ENCODE peak calls at places on chromosomes 16 and 17, in eight cellular contexts. One of them, this sample, is unnamed.

GRCh38 chr17:57317016-57317415 is 60.7 kb downstream of the MSI2 start:
- DNase-seq in heart left ventricle: no peak
- DNase-seq in fibroblast of the aortic adventitia: no peak
- DNase-seq in ascending aorta: no peak
- DNase-seq in CD8-positive, alpha-beta T cell: no peak
- DNase-seq in tibial nerve: no peak
- DNase-seq in NB4: no peak
- DNase-seq in astrocyte of the spinal cord: no peak
- DNase-seq in this sample: no peak

GRCh38 chr17:34998205-34998604 is 17.9 kb downstream of the LIG3 start:
- DNase-seq in astrocyte of the spinal cord: peak
- DNase-seq in ascending aorta: no peak
- DNase-seq in heart left ventricle: peak
- DNase-seq in tibial nerve: peak
- DNase-seq in fibroblast of the aortic adventitia: peak
- DNase-seq in CD8-positive, alpha-beta T cell: peak
- DNase-seq in NB4: peak
- DNase-seq in this sample: peak

GRCh38 chr17:66302761-66303626 is 581 bp downstream of the PRKCA start:
- DNase-seq in NB4: peak
- DNase-seq in heart left ventricle: peak
- DNase-seq in tibial nerve: peak
- DNase-seq in CD8-positive, alpha-beta T cell: peak
- DNase-seq in fibroblast of the aortic adventitia: peak
- DNase-seq in ascending aorta: peak
- DNase-seq in astrocyte of the spinal cord: peak
- DNase-seq in this sample: peak

GRCh38 chr17:5541610-5542202 is 42.6 kb downstream of the NLRP1 start:
- DNase-seq in tibial nerve: no peak
- DNase-seq in NB4: no peak
- DNase-seq in astrocyte of the spinal cord: no peak
- DNase-seq in fibroblast of the aortic adventitia: no peak
- DNase-seq in heart left ventricle: no peak
- DNase-seq in ascending aorta: no peak
- DNase-seq in CD8-positive, alpha-beta T cell: no peak
- DNase-seq in this sample: no peak

GRCh38 chr17:49190932-49191331 is 19.4 kb downstream of the GNGT2 start:
- DNase-seq in ascending aorta: no peak
- DNase-seq in heart left ventricle: no peak
- DNase-seq in tibial nerve: no peak
- DNase-seq in NB4: peak
- DNase-seq in fibroblast of the aortic adventitia: no peak
- DNase-seq in CD8-positive, alpha-beta T cell: no peak
- DNase-seq in astrocyte of the spinal cord: no peak
- DNase-seq in this sample: no peak

GRCh38 chr16:85123891-85124635 is 11.8 kb upstream of the CIBAR2 start:
- DNase-seq in NB4: no peak
- DNase-seq in tibial nerve: no peak
- DNase-seq in astrocyte of the spinal cord: peak
- DNase-seq in fibroblast of the aortic adventitia: peak
- DNase-seq in heart left ventricle: peak
- DNase-seq in CD8-positive, alpha-beta T cell: no peak
- DNase-seq in ascending aorta: peak
- DNase-seq in this sample: peak

GRCh38 chr16:68445458-68445857 is 2.9 kb downstream of the SMPD3 start:
- DNase-seq in ascending aorta: no peak
- DNase-seq in astrocyte of the spinal cord: no peak
- DNase-seq in fibroblast of the aortic adventitia: no peak
- DNase-seq in NB4: peak
- DNase-seq in tibial nerve: peak
- DNase-seq in CD8-positive, alpha-beta T cell: no peak
- DNase-seq in heart left ventricle: no peak
- DNase-seq in this sample: peak

GRCh38 chr16:31242197-31242596 is 17.6 kb upstream of the ITGAM start:
- DNase-seq in NB4: no peak
- DNase-seq in CD8-positive, alpha-beta T cell: no peak
- DNase-seq in ascending aorta: no peak
- DNase-seq in fibroblast of the aortic adventitia: peak
- DNase-seq in heart left ventricle: no peak
- DNase-seq in astrocyte of the spinal cord: no peak
- DNase-seq in tibial nerve: peak
- DNase-seq in this sample: peak

GRCh38 chr17:34133350-34133749 is 121.7 kb upstream of the CCL2 start:
- DNase-seq in tibial nerve: no peak
- DNase-seq in fibroblast of the aortic adventitia: no peak
- DNase-seq in ascending aorta: no peak
- DNase-seq in heart left ventricle: peak
- DNase-seq in astrocyte of the spinal cord: no peak
- DNase-seq in NB4: no peak
- DNase-seq in CD8-positive, alpha-beta T cell: no peak
- DNase-seq in this sample: no peak

GRCh38 chr16:51816929-51817328 is 665.9 kb upstream of the SALL1 start:
- DNase-seq in fibroblast of the aortic adventitia: peak
- DNase-seq in tibial nerve: no peak
- DNase-seq in heart left ventricle: no peak
- DNase-seq in CD8-positive, alpha-beta T cell: no peak
- DNase-seq in ascending aorta: no peak
- DNase-seq in NB4: no peak
- DNase-seq in astrocyte of the spinal cord: no peak
- DNase-seq in this sample: peak

GRCh38 chr17:4947411-4948165 is 742 bp downstream of the PFN1 start:
- DNase-seq in heart left ventricle: peak
- DNase-seq in CD8-positive, alpha-beta T cell: peak
- DNase-seq in astrocyte of the spinal cord: peak
- DNase-seq in tibial nerve: no peak
- DNase-seq in NB4: peak
- DNase-seq in ascending aorta: peak
- DNase-seq in fibroblast of the aortic adventitia: peak
- DNase-seq in this sample: peak

GRCh38 chr16:1674751-1675664 is 3.1 kb upstream of the JPT2 start:
- DNase-seq in ascending aorta: no peak
- DNase-seq in tibial nerve: no peak
- DNase-seq in astrocyte of the spinal cord: peak
- DNase-seq in heart left ventricle: no peak
- DNase-seq in NB4: no peak
- DNase-seq in fibroblast of the aortic adventitia: no peak
- DNase-seq in CD8-positive, alpha-beta T cell: no peak
- DNase-seq in this sample: peak

GRCh38 chr16:87305505-87306391 is 11.4 kb downstream of the C16orf95 start:
- DNase-seq in astrocyte of the spinal cord: no peak
- DNase-seq in ascending aorta: no peak
- DNase-seq in fibroblast of the aortic adventitia: no peak
- DNase-seq in NB4: peak
- DNase-seq in CD8-positive, alpha-beta T cell: no peak
- DNase-seq in tibial nerve: no peak
- DNase-seq in heart left ventricle: no peak
- DNase-seq in this sample: no peak

GRCh38 chr17:45225964-45226530 is 4.4 kb downstream of the FMNL1 start:
- DNase-seq in NB4: peak
- DNase-seq in CD8-positive, alpha-beta T cell: peak
- DNase-seq in heart left ventricle: peak
- DNase-seq in astrocyte of the spinal cord: no peak
- DNase-seq in ascending aorta: peak
- DNase-seq in tibial nerve: peak
- DNase-seq in fibroblast of the aortic adventitia: no peak
- DNase-seq in this sample: no peak

GRCh38 chr16:84922351-84923135 is 88.8 kb downstream of the ZDHHC7 start:
- DNase-seq in CD8-positive, alpha-beta T cell: no peak
- DNase-seq in tibial nerve: peak
- DNase-seq in heart left ventricle: peak
- DNase-seq in NB4: peak
- DNase-seq in fibroblast of the aortic adventitia: peak
- DNase-seq in ascending aorta: no peak
- DNase-seq in astrocyte of the spinal cord: no peak
- DNase-seq in this sample: no peak

GRCh38 chr16:1938316-1938715 is 4.7 kb downstream of the MSRB1 start:
- DNase-seq in astrocyte of the spinal cord: no peak
- DNase-seq in fibroblast of the aortic adventitia: no peak
- DNase-seq in NB4: peak
- DNase-seq in heart left ventricle: no peak
- DNase-seq in tibial nerve: no peak
- DNase-seq in CD8-positive, alpha-beta T cell: no peak
- DNase-seq in ascending aorta: no peak
- DNase-seq in this sample: no peak

DNA sequence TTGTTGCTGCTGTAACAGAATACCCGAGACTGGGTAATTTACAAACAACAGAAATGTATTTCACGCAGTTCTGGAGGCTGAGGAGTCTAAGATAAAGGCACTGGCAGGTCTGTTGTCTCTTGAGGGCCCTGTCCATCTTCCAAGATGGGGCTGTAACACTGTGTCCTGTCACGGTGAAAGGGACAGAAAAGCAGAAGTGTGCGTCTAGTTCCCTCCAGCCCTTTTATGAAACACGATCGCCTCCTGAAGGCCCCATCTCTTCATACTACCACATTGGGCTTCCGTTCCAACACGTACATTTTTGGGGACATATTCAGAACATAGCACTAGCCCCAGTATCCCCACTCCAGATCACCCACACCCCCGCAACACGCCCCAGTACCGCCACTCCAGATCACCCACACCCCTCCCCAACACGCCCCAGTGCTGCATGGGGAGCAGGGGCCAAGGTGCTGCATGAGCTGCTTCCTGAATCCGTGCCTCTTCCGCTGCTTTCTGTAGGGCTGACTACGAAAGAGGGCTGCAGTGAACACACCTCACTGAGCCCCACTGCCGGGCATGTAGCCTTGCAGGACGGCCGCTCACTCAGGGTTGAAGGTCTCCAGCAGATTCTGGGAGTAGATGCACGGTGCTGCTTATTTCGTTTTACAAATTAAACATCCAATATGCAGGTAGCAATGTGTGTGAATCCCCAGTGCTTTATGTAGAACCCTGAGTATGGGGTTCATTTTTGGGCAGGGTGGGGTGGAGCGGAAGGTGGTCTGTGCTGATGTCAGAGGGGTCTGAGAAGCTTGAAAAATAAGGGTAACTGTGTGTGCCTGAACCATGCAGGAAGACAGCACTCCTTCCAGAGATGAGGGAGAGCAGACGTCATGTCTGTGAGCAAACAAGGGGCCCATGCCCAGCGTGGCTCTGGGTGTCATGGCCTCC is 92.0 kb downstream of the RPTOR start:
- DNase-seq in fibroblast of the aortic adventitia: no peak
- DNase-seq in NB4: no peak
- DNase-seq in ascending aorta: no peak
- DNase-seq in astrocyte of the spinal cord: no peak
- DNase-seq in tibial nerve: no peak
- DNase-seq in CD8-positive, alpha-beta T cell: no peak
- DNase-seq in heart left ventricle: no peak
- DNase-seq in this sample: no peak
- TF ChIP-seq CTCF in fibroblast of the aortic adventitia: no peak
- TF ChIP-seq CTCF in NB4: no peak
- TF ChIP-seq CTCF in ascending aorta: no peak
- TF ChIP-seq CTCF in astrocyte of the spinal cord: no peak
- TF ChIP-seq CTCF in tibial nerve: no peak
- TF ChIP-seq CTCF in CD8-positive, alpha-beta T cell: no peak
- TF ChIP-seq CTCF in heart left ventricle: no peak
- TF ChIP-seq CTCF in this sample: no peak

GRCh38 chr16:61432421-61432820 is 603.8 kb downstream of the CDH8 start:
- DNase-seq in NB4: peak
- DNase-seq in ascending aorta: no peak
- DNase-seq in astrocyte of the spinal cord: no peak
- DNase-seq in heart left ventricle: no peak
- DNase-seq in CD8-positive, alpha-beta T cell: no peak
- DNase-seq in tibial nerve: no peak
- DNase-seq in fibroblast of the aortic adventitia: no peak
- DNase-seq in this sample: no peak

GRCh38 chr16:61435356-61435755 is 600.9 kb downstream of the CDH8 start:
- DNase-seq in ascending aorta: no peak
- DNase-seq in tibial nerve: no peak
- DNase-seq in heart left ventricle: no peak
- DNase-seq in astrocyte of the spinal cord: peak
- DNase-seq in fibroblast of the aortic adventitia: no peak
- DNase-seq in NB4: no peak
- DNase-seq in CD8-positive, alpha-beta T cell: no peak
- DNase-seq in this sample: no peak
- H3K4me3 ChIP-seq in ascending aorta: no peak
- H3K4me3 ChIP-seq in tibial nerve: no peak
- H3K4me3 ChIP-seq in heart left ventricle: no peak
- H3K4me3 ChIP-seq in astrocyte of the spinal cord: no peak
- H3K4me3 ChIP-seq in fibroblast of the aortic adventitia: no peak
- H3K4me3 ChIP-seq in NB4: no peak
- H3K4me3 ChIP-seq in CD8-positive, alpha-beta T cell: no peak
- H3K4me3 ChIP-seq in this sample: no peak

DNA sequence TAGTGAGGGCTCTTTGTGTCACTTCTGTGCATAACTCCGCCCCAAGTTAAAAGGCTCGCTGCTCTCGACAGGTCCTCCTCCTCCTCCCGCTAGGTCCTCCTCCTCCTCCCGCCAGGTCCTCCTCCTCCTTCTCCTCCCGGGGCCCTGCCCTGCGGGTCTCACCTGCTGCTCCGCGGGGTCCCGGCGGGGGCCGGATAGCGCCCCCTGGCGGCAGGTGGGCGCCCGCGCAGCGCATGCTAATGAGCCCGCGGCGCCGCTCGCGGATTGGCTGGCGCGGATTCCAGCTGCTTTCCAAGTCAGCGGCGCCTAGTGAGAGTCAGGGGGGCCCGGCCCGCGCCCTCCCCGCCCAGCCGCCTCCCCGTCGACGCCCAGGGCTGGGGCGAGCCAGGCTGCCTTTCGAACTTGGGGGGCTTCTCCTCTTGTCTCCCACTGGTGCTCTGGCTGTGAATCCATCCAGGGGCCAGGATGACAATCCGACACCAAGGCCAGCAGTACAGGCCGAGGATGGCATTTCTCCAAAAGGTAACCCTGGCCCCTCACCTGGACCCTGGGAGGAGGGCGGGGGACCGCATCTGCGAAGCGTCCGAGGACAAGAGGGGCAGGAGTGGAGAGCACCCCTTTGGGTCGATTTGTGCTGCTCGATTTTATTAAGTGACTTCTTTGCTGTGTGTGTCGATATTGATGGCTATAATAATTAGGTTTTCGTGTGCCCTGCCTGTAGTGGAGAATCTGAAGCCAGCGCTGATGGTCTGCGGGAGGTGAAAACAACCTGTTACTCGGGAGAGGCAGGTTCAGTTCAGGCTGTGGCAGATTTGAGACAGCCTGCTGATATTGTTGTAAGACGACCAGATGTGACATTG is at the start of gene RGS9:
- DNase-seq in heart left ventricle: peak
- DNase-seq in NB4: peak
- DNase-seq in astrocyte of the spinal cord: peak
- DNase-seq in CD8-positive, alpha-beta T cell: peak
- DNase-seq in fibroblast of the aortic adventitia: peak
- DNase-seq in tibial nerve: peak
- DNase-seq in ascending aorta: peak
- DNase-seq in this sample: peak
- TF ChIP-seq CTCF in heart left ventricle: peak
- TF ChIP-seq CTCF in NB4: peak
- TF ChIP-seq CTCF in astrocyte of the spinal cord: peak
- TF ChIP-seq CTCF in CD8-positive, alpha-beta T cell: peak
- TF ChIP-seq CTCF in fibroblast of the aortic adventitia: peak
- TF ChIP-seq CTCF in tibial nerve: peak
- TF ChIP-seq CTCF in ascending aorta: peak
- TF ChIP-seq CTCF in this sample: peak

DNA sequence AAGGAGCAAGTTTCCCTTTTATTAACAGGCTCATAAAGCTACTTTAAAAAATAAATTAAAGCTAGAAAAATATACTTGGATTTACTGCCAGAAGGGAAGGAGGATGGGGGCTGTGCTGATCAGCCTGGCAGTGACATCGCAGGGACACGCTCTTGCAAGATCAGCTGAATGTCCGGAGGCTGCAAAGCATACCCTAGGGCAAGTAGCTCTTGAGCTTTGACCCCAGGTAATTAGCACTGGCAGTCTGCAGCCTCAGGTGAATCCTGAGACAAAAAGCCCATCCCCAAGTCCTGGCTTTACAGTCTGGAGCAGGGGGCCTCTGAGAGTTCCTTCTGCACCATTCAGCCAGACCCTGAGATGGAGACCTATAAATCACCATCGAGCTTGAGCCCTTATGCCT is 131.8 kb downstream of the TMEM114 start:
- DNase-seq in tibial nerve: no peak
- DNase-seq in NB4: no peak
- DNase-seq in astrocyte of the spinal cord: no peak
- DNase-seq in heart left ventricle: no peak
- DNase-seq in CD8-positive, alpha-beta T cell: no peak
- DNase-seq in ascending aorta: no peak
- DNase-seq in fibroblast of the aortic adventitia: no peak
- DNase-seq in this sample: no peak
- H3K4me3 ChIP-seq in tibial nerve: no peak
- H3K4me3 ChIP-seq in NB4: no peak
- H3K4me3 ChIP-seq in astrocyte of the spinal cord: no peak
- H3K4me3 ChIP-seq in heart left ventricle: no peak
- H3K4me3 ChIP-seq in CD8-positive, alpha-beta T cell: no peak
- H3K4me3 ChIP-seq in ascending aorta: no peak
- H3K4me3 ChIP-seq in fibroblast of the aortic adventitia: no peak
- H3K4me3 ChIP-seq in this sample: no peak

This sample was measured in fibroblast of mammary gland.